ENCODE peak calls at places on chromosome 2, in eight cellular contexts. N, X, Y, Q, A, B, H and U are unnamed samples.

GRCh38 chr2:37656512-37657423 is 14.7 kb downstream of the CDC42EP3 start:
- DNase-seq in N (no peak), X (peak), Y (no peak), Q (no peak), A (no peak), B (peak), H (no peak), U (no peak)

GRCh38 chr2:186551323-186552050 is 38.4 kb upstream of the ITGAV start:
- DNase-seq in N (peak), X (peak), Y (peak), Q (no peak), A (no peak), B (no peak), H (no peak), U (peak)

GRCh38 chr2:62374301-62374960 is 131.6 kb downstream of the TMEM17 start:
- DNase-seq in N (no peak), X (no peak), Y (no peak), Q (no peak), A (no peak), B (no peak), H (no peak), U (no peak)

GRCh38 chr2:45432406-45432805 is 178.7 kb downstream of the SRBD1 start:
- DNase-seq in N (no peak), X (no peak), Y (peak), Q (no peak), A (no peak), B (no peak), H (peak), U (peak)

GRCh38 chr2:162333968-162334367 is 10.0 kb upstream of the GCA start:
- DNase-seq in N (no peak), X (no peak), Y (peak), Q (no peak), A (peak), B (peak), H (peak), U (peak)

GRCh38 chr2:43407826-43408783 is 181.7 kb upstream of the ZFP36L2 start:
- DNase-seq in N (no peak), X (peak), Y (peak), Q (no peak), A (no peak), B (no peak), H (peak), U (no peak)

GRCh38 chr2:232117413-232117812 is 155.9 kb downstream of the DIS3L2 start:
- DNase-seq in N (no peak), X (no peak), Y (no peak), Q (no peak), A (no peak), B (no peak), H (no peak), U (no peak)

GRCh38 chr2:5945707-5946106 is 253.5 kb downstream of the SOX11 start:
- DNase-seq in N (no peak), X (no peak), Y (no peak), Q (no peak), A (no peak), B (no peak), H (no peak), U (no peak)

GRCh38 chr2:241445426-241445825 is 63.0 kb downstream of the STK25 start:
- DNase-seq in N (no peak), X (no peak), Y (no peak), Q (no peak), A (no peak), B (no peak), H (no peak), U (peak)

GRCh38 chr2:156456616-156457015 is 20.4 kb downstream of the GPD2 start:
- DNase-seq in N (peak), X (peak), Y (peak), Q (no peak), A (no peak), B (no peak), H (peak), U (no peak)

GRCh38 chr2:23478087-23478932 is 93.3 kb downstream of the KLHL29 start:
- DNase-seq in N (no peak), X (no peak), Y (no peak), Q (peak), A (no peak), B (no peak), H (no peak), U (no peak)

GRCh38 chr2:108199726-108200125 is 40.0 kb upstream of the SULT1C3 start:
- DNase-seq in N (peak), X (peak), Y (peak), Q (no peak), A (no peak), B (no peak), H (peak), U (no peak)

GRCh38 chr2:85737961-85738360 is 15.8 kb upstream of the ATOH8 start:
- DNase-seq in N (no peak), X (no peak), Y (no peak), Q (peak), A (no peak), B (no peak), H (no peak), U (no peak)

GRCh38 chr2:105078906-105079305 is 41.0 kb downstream of the MRPS9 start:
- DNase-seq in N (peak), X (peak), Y (no peak), Q (no peak), A (no peak), B (no peak), H (peak), U (peak)

GRCh38 chr2:48952071-48952604 is 196.6 kb upstream of the LHCGR start:
- DNase-seq in N (no peak), X (no peak), Y (no peak), Q (no peak), A (no peak), B (no peak), H (no peak), U (no peak)

GRCh38 chr2:197506658-197507057 is 6.5 kb downstream of the HSPE1 start:
- DNase-seq in N (no peak), X (no peak), Y (no peak), Q (no peak), A (no peak), B (no peak), H (no peak), U (no peak)

GRCh38 chr2:217953011-217953481 is 49.7 kb downstream of the TNS1 start:
- DNase-seq in N (no peak), X (no peak), Y (no peak), Q (peak), A (no peak), B (no peak), H (no peak), U (no peak)

GRCh38 chr2:43041167-43041566 is 185.2 kb downstream of the ZFP36L2 start:
- DNase-seq in N (peak), X (peak), Y (no peak), Q (peak), A (no peak), B (no peak), H (no peak), U (no peak)

GRCh38 chr2:55965276-55965675 is 41.7 kb upstream of the EFEMP1 start:
- DNase-seq in N (no peak), X (no peak), Y (no peak), Q (no peak), A (no peak), B (peak), H (no peak), U (no peak)

GRCh38 chr2:191786694-191787093 is 60.2 kb downstream of the CAVIN2 start:
- DNase-seq in N (peak), X (peak), Y (no peak), Q (no peak), A (no peak), B (no peak), H (no peak), U (no peak)
- H3K4me3 ChIP-seq in N (no peak), X (no peak), Y (no peak), Q (no peak), A (no peak), B (no peak), H (no peak), U (no peak)

GRCh38 chr2:66440011-66440542 is 5.2 kb downstream of the MEIS1 start:
- DNase-seq in N (no peak), X (no peak), Y (peak), Q (peak), A (no peak), B (peak), H (no peak), U (no peak)

GRCh38 chr2:66439291-66440010 is 4.5 kb downstream of the MEIS1 start:
- DNase-seq in N (no peak), X (no peak), Y (peak), Q (peak), A (no peak), B (peak), H (no peak), U (no peak)

GRCh38 chr2:66440692-66441091 is 5.8 kb downstream of the MEIS1 start:
- DNase-seq in N (no peak), X (no peak), Y (peak), Q (peak), A (no peak), B (peak), H (no peak), U (no peak)

GRCh38 chr2:66443183-66443976 is 8.5 kb downstream of the MEIS1 start:
- DNase-seq in N (no peak), X (no peak), Y (peak), Q (peak), A (no peak), B (no peak), H (no peak), U (no peak)

DNA sequence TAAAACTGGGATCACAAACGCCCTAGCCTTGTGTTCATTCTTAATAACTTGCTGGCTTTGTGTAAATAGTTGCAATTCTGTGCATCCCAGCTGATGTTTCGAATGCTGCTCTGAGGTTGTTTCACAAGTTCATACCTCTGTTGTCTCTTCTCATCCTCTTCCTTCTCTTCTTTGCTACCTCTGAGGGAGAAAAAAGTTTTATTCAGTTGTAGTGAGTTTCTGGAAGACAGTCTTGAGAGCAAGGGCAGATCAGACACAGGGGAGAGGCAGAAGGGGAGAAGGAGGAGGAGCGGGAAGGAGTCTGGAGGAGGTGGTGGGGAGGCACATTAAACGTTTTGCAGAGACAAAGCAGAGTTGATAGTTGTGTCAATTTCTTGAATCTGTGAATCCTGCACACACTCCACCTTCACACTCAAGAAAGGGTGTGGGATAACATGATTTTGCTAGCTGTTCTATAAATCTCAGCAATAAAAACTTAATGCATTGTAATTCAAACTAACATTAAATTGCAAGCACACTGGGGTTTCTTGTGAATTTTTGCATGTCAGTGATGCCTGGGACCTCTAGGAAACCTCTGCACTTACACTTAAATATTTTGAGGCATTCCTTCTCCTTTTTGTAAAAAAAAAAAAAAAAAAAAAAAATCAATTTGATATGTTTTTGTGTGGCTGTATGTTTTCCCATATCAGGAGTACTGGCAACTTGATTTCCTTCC is 6.9 kb downstream of the MEIS1 start:
- DNase-seq in N (no peak), X (no peak), Y (peak), Q (no peak), A (no peak), B (no peak), H (no peak), U (no peak)
- H3K9ac ChIP-seq in N (peak), X (peak), Y (peak), Q (no peak), A (peak), B (no peak), H (peak), U (peak)

GRCh38 chr2:222298000-222298310 is 843 bp downstream of the PAX3 start:
- DNase-seq in N (no peak), X (no peak), Y (no peak), Q (no peak), A (no peak), B (no peak), H (no peak), U (no peak)
- H3K4me3 ChIP-seq in N (peak), X (no peak), Y (no peak), Q (no peak), A (peak), B (no peak), H (no peak), U (peak)

GRCh38 chr2:28782423-28782822 is 28.2 kb upstream of the SPDYA start:
- DNase-seq in N (no peak), X (no peak), Y (no peak), Q (no peak), A (no peak), B (no peak), H (no peak), U (no peak)

GRCh38 chr2:28778392-28778791 is 26.8 kb downstream of the PPP1CB start:
- DNase-seq in N (no peak), X (no peak), Y (no peak), Q (no peak), A (no peak), B (no peak), H (no peak), U (no peak)

GRCh38 chr2:28780496-28780895 is 28.9 kb downstream of the PPP1CB start:
- DNase-seq in N (no peak), X (no peak), Y (no peak), Q (no peak), A (no peak), B (no peak), H (no peak), U (no peak)

GRCh38 chr2:28776471-28776870 is 24.8 kb downstream of the PPP1CB start:
- DNase-seq in N (no peak), X (no peak), Y (no peak), Q (no peak), A (no peak), B (no peak), H (no peak), U (no peak)

GRCh38 chr2:28779020-28779419 is 27.4 kb downstream of the PPP1CB start:
- DNase-seq in N (no peak), X (no peak), Y (no peak), Q (no peak), A (no peak), B (no peak), H (no peak), U (no peak)
- H3K9ac ChIP-seq in N (no peak), X (no peak), Y (no peak), Q (no peak), A (no peak), B (no peak), H (no peak), U (no peak)

GRCh38 chr2:238846503-238847431 is 1.1 kb upstream of the TWIST2 start:
- DNase-seq in N (peak), X (peak), Y (peak), Q (peak), A (no peak), B (peak), H (no peak), U (peak)
- H3K4me3 ChIP-seq in N (peak), X (peak), Y (peak), Q (no peak), A (peak), B (no peak), H (peak), U (peak)

DNA sequence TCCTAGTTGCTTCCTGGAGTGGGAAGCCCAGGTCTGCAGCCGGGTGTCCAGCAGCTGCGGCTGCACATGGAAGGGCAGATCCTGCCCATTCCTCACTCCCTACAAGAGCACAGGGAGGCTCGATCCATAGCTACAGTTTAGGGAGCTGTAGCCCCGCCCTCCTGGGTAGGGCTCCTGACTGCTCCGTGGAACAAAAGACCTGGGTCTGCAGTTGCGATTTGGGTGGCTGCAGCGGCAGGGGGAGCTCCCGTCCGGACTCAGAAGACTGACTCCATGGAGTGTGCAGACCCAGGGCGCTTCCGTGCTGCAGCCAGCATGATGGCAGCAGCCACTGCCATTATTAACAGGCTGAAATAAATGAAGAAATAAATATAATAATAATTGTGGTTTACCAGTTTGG is 157.3 kb downstream of the CTNNA2 start:
- DNase-seq in N (no peak), X (no peak), Y (peak), Q (peak), A (no peak), B (no peak), H (no peak), U (no peak)
- H3K9ac ChIP-seq in N (no peak), X (no peak), Y (no peak), Q (no peak), A (no peak), B (no peak), H (no peak), U (no peak)